ENCODE peak calls at places on chromosomes 13 and 19, in five cellular contexts. One of them, this sample, is unnamed.

GRCh38 chr13:114115191-114115671 is 17.2 kb downstream of the RASA3 start:
- DNase-seq in A549: no peak
- DNase-seq in CD4-positive, alpha-beta T cell: no peak
- DNase-seq in AG09319: no peak
- DNase-seq in body of pancreas: peak; percentile 38
- DNase-seq in this sample: no peak

GRCh38 chr13:29888306-29888705 is 37.9 kb upstream of the UBL3 start:
- DNase-seq in body of pancreas: no peak
- DNase-seq in CD4-positive, alpha-beta T cell: no peak
- DNase-seq in A549: no peak
- DNase-seq in AG09319: no peak
- DNase-seq in this sample: no peak

GRCh38 chr19:58007285-58007684 is 4.7 kb upstream of the ZNF606 start:
- DNase-seq in A549: no peak
- DNase-seq in CD4-positive, alpha-beta T cell: no peak
- DNase-seq in body of pancreas: no peak
- DNase-seq in AG09319: no peak
- DNase-seq in this sample: no peak

GRCh38 chr19:55605637-55606470 is at the start of gene ZNF865:
- DNase-seq in CD4-positive, alpha-beta T cell: peak; percentile 54
- DNase-seq in body of pancreas: peak; percentile 71
- DNase-seq in AG09319: peak; percentile 65
- DNase-seq in A549: peak; percentile 88
- DNase-seq in this sample: peak; percentile 83

GRCh38 chr19:8022275-8022674 is 16.8 kb upstream of the ELAVL1 start:
- DNase-seq in A549: no peak
- DNase-seq in CD4-positive, alpha-beta T cell: no peak
- DNase-seq in AG09319: no peak
- DNase-seq in body of pancreas: no peak
- DNase-seq in this sample: no peak

GRCh38 chr19:49570997-49571676 is 9.2 kb downstream of the NOSIP start:
- DNase-seq in A549: no peak
- DNase-seq in AG09319: no peak
- DNase-seq in CD4-positive, alpha-beta T cell: no peak
- DNase-seq in body of pancreas: peak; percentile 32
- DNase-seq in this sample: no peak

GRCh38 chr19:33194884-33195710 is 967 bp downstream of the LRP3 start:
- DNase-seq in AG09319: no peak
- DNase-seq in body of pancreas: peak; percentile 48
- DNase-seq in CD4-positive, alpha-beta T cell: no peak
- DNase-seq in A549: peak; percentile 62
- DNase-seq in this sample: no peak

GRCh38 chr19:14048439-14049153 is 13.3 kb downstream of the PALM3 start:
- DNase-seq in body of pancreas: peak; percentile 61
- DNase-seq in CD4-positive, alpha-beta T cell: peak; percentile 64
- DNase-seq in A549: peak; percentile 54
- DNase-seq in AG09319: no peak
- DNase-seq in this sample: peak; percentile 75

GRCh38 chr13:90447735-90448103 is 899.8 kb upstream of the MIR17HG start:
- DNase-seq in body of pancreas: no peak
- DNase-seq in AG09319: no peak
- DNase-seq in A549: no peak
- DNase-seq in CD4-positive, alpha-beta T cell: no peak
- DNase-seq in this sample: no peak

GRCh38 chr13:31681133-31681532 is 58.2 kb upstream of the RXFP2 start:
- DNase-seq in body of pancreas: no peak
- DNase-seq in A549: no peak
- DNase-seq in CD4-positive, alpha-beta T cell: no peak
- DNase-seq in AG09319: no peak
- DNase-seq in this sample: no peak

GRCh38 chr19:28862238-28862637 is 350.7 kb downstream of the UQCRFS1 start:
- DNase-seq in CD4-positive, alpha-beta T cell: no peak
- DNase-seq in body of pancreas: no peak
- DNase-seq in AG09319: no peak
- DNase-seq in A549: no peak
- DNase-seq in this sample: no peak
- TF ChIP-seq CTCF in CD4-positive, alpha-beta T cell: no peak
- TF ChIP-seq CTCF in body of pancreas: no peak
- TF ChIP-seq CTCF in AG09319: no peak
- TF ChIP-seq CTCF in A549: no peak
- TF ChIP-seq CTCF in this sample: no peak

GRCh38 chr19:11014403-11014911 is 53.6 kb downstream of the SMARCA4 start:
- DNase-seq in body of pancreas: no peak
- DNase-seq in CD4-positive, alpha-beta T cell: no peak
- DNase-seq in A549: peak; percentile 7
- DNase-seq in AG09319: no peak
- DNase-seq in this sample: no peak
- TF ChIP-seq CTCF in body of pancreas: no peak
- TF ChIP-seq CTCF in CD4-positive, alpha-beta T cell: no peak
- TF ChIP-seq CTCF in A549: no peak
- TF ChIP-seq CTCF in AG09319: no peak
- TF ChIP-seq CTCF in this sample: no peak

GRCh38 chr19:38792250-38793111 is 3.5 kb downstream of the LGALS7B start:
- DNase-seq in AG09319: no peak
- DNase-seq in body of pancreas: no peak
- DNase-seq in A549: no peak
- DNase-seq in CD4-positive, alpha-beta T cell: no peak
- DNase-seq in this sample: peak; percentile 67
- TF ChIP-seq CTCF in AG09319: peak; percentile 19
- TF ChIP-seq CTCF in body of pancreas: no peak
- TF ChIP-seq CTCF in A549: no peak
- TF ChIP-seq CTCF in CD4-positive, alpha-beta T cell: no peak
- TF ChIP-seq CTCF in this sample: peak; percentile 12

DNA sequence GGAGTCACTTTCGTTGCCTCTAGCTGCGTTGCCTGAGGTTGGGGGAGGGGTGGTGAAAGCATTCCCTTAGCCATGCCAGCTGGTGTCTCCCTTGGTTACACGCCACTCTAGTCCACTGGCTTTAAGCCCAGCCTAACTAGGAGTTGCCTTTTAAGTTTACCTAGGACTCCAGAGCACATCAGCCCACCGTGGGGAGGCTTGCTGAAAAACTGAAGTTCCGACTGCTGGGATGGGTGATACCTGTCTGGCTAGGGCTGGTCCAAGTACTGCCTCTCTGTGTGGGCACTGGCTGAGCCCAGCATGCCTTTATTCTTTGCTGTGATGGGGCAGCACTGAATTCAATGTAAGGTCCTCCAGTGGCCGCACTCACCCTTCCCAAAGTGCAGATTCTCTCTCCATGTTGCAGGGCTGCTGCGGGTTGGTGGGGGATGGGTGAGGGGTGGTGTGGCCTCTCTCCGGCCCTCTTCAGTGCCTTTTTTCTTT is 11.8 kb upstream of the CEACAM1 start:
- DNase-seq in CD4-positive, alpha-beta T cell: no peak
- DNase-seq in body of pancreas: no peak
- DNase-seq in A549: no peak
- DNase-seq in AG09319: no peak
- DNase-seq in this sample: no peak
- TF ChIP-seq CTCF in CD4-positive, alpha-beta T cell: no peak
- TF ChIP-seq CTCF in body of pancreas: no peak
- TF ChIP-seq CTCF in A549: no peak
- TF ChIP-seq CTCF in AG09319: no peak
- TF ChIP-seq CTCF in this sample: no peak

GRCh38 chr19:18919086-18919894 is at the start of the genes COPE and DDX49:
- DNase-seq in body of pancreas: peak; percentile 97
- DNase-seq in AG09319: peak; percentile 99
- DNase-seq in A549: peak; percentile 97
- DNase-seq in CD4-positive, alpha-beta T cell: peak; percentile 92
- DNase-seq in this sample: peak; percentile 99
- TF ChIP-seq CTCF in body of pancreas: no peak
- TF ChIP-seq CTCF in AG09319: no peak
- TF ChIP-seq CTCF in A549: no peak
- TF ChIP-seq CTCF in CD4-positive, alpha-beta T cell: no peak
- TF ChIP-seq CTCF in this sample: no peak

DNA sequence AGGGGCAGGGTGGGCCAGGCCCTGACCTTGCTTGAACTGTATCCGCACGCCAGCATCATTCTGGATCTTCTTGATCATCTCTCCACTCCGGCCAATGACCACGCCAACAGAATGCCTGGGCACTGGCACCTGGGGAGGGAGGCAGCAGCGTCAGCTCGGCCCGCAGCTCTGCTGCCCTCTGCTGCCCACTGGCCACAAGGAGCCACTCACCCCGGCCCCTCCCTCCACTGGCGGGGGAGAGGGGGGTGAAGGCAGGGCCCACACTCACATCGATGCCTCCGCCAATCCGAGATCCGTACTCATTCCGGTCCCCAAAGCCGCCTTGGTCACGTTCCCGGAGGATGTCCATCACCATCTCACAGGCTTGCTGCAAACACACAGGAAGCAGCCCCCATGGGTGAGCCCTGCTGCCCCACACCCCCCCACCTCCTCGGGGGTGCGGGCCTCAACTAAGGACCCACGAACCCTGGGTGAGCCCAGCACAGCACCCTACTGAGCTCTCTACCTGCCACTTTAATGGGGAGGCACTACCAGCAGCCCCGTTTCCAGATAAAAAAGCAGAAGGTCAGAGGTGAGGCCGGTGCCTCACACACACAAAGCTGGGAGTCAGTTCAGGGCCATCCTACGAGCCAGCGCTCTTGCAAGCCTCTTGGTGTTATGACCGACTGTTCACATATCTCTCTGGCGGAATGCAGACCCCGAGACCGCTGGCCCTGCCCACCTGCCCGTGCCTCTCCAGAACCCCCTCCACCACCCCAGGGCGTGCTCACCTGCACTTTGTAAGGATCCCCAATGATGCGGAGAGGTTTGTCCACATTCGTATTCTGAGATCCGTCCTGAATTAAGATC is 6.7 kb downstream of the KHSRP start:
- DNase-seq in AG09319: no peak
- DNase-seq in A549: no peak
- DNase-seq in CD4-positive, alpha-beta T cell: no peak
- DNase-seq in body of pancreas: peak; percentile 45
- DNase-seq in this sample: no peak
- TF ChIP-seq CTCF in AG09319: peak; percentile 40
- TF ChIP-seq CTCF in A549: peak; percentile 30
- TF ChIP-seq CTCF in CD4-positive, alpha-beta T cell: no peak
- TF ChIP-seq CTCF in body of pancreas: no peak
- TF ChIP-seq CTCF in this sample: peak; percentile 24

GRCh38 chr13:40024962-40025714 is 369.7 kb downstream of the COG6 start:
- DNase-seq in AG09319: no peak
- DNase-seq in CD4-positive, alpha-beta T cell: no peak
- DNase-seq in A549: no peak
- DNase-seq in body of pancreas: no peak
- DNase-seq in this sample: no peak
- TF ChIP-seq CTCF in AG09319: no peak
- TF ChIP-seq CTCF in CD4-positive, alpha-beta T cell: no peak
- TF ChIP-seq CTCF in A549: no peak
- TF ChIP-seq CTCF in body of pancreas: no peak
- TF ChIP-seq CTCF in this sample: no peak